ENCODE peak calls at places on chromosomes 4 and X, in four cellular contexts. Z, M, V and A are unnamed samples.

GRCh38 chrX:53022381-53022780 is 26.2 kb upstream of the GPR173 start:
- DNase-seq in Z (no peak), M (no peak), V (no peak), A (no peak)

GRCh38 chr4:20253799-20254409 is 2.2 kb downstream of the SLIT2 start:
- DNase-seq in Z (peak), M (no peak), V (peak), A (no peak)

GRCh38 chr4:139035650-139036049 is 20.1 kb downstream of the NOCT start:
- DNase-seq in Z (no peak), M (no peak), V (no peak), A (no peak)

GRCh38 chrX:41621236-41621651 is 67.5 kb upstream of the GPR34 start:
- DNase-seq in Z (peak), M (no peak), V (no peak), A (no peak)

GRCh38 chrX:75115707-75116413 is 40.2 kb downstream of the ABCB7 start:
- DNase-seq in Z (no peak), M (no peak), V (no peak), A (no peak)

GRCh38 chrX:24014388-24015018 is 12.5 kb downstream of the KLHL15 start:
- DNase-seq in Z (peak), M (no peak), V (peak), A (no peak)

GRCh38 chr4:55753856-55754255 is 65.7 kb upstream of the EXOC1L start:
- DNase-seq in Z (no peak), M (no peak), V (no peak), A (no peak)

GRCh38 chrX:19865567-19866363 is 21.6 kb downstream of the SH3KBP1 start:
- DNase-seq in Z (no peak), M (no peak), V (no peak), A (no peak)

GRCh38 chr4:186191266-186192067 is at the start of gene CYP4V2:
- DNase-seq in Z (peak), M (peak), V (peak), A (peak)
- TF ChIP-seq CTCF in Z (no peak), M (no peak), V (peak), A (peak)

DNA sequence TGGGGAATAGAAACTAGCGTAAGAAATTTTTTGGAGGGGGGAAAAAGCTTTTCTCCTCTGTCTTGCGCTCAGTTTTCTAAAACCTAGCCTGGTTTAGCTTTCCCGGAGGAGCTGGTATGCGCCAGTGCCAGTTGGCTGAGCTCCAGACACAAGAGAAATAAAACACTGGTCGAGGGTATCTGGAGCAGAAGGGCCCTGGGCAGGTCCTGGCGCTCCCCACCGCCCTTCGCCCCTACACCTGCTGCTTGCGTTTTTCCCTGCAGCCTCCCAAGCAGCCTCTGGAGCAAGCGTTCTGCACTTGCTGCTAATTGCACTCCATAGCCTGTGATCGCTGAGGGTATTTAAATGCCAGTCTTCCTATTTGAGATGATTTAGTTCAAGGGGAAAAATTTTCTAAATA is 816 bp downstream of the EREG start:
- DNase-seq in Z (peak), M (peak), V (no peak), A (no peak)
- H3K4me3 ChIP-seq in Z (peak), M (peak), V (peak), A (no peak)

DNA sequence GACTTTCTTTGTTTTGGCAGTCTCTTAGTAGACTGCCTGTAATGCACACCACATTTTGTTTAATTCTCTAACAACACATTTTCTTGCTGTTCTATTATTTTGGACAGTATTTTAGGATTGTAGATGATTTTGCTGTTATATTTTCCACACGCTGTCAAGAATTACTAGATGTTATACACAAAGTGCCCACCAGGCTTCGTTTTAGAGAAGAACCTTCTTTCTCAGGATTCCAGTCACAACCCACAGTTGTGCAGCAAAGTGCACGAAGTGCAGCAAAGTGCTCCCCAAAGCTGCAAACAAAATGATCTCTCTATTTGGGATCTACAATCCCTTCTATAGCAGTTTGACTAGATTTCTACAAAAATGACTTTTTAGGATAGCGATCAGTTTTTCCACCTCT is 2.4 kb downstream of the ZNF141 start:
- DNase-seq in Z (no peak), M (no peak), V (no peak), A (no peak)
- TF ChIP-seq CTCF in Z (no peak), M (no peak), V (peak), A (no peak)

GRCh38 chr4:16198271-16198670 is 28.0 kb downstream of the TAPT1 start:
- DNase-seq in Z (no peak), M (no peak), V (no peak), A (no peak)

GRCh38 chr4:16197842-16198241 is 28.4 kb downstream of the TAPT1 start:
- DNase-seq in Z (peak), M (no peak), V (no peak), A (no peak)

GRCh38 chr4:16199132-16199531 is 27.1 kb downstream of the TAPT1 start:
- DNase-seq in Z (peak), M (no peak), V (no peak), A (no peak)

GRCh38 chr4:16195209-16195608 is 31.1 kb downstream of the TAPT1 start:
- DNase-seq in Z (no peak), M (no peak), V (no peak), A (peak)

DNA sequence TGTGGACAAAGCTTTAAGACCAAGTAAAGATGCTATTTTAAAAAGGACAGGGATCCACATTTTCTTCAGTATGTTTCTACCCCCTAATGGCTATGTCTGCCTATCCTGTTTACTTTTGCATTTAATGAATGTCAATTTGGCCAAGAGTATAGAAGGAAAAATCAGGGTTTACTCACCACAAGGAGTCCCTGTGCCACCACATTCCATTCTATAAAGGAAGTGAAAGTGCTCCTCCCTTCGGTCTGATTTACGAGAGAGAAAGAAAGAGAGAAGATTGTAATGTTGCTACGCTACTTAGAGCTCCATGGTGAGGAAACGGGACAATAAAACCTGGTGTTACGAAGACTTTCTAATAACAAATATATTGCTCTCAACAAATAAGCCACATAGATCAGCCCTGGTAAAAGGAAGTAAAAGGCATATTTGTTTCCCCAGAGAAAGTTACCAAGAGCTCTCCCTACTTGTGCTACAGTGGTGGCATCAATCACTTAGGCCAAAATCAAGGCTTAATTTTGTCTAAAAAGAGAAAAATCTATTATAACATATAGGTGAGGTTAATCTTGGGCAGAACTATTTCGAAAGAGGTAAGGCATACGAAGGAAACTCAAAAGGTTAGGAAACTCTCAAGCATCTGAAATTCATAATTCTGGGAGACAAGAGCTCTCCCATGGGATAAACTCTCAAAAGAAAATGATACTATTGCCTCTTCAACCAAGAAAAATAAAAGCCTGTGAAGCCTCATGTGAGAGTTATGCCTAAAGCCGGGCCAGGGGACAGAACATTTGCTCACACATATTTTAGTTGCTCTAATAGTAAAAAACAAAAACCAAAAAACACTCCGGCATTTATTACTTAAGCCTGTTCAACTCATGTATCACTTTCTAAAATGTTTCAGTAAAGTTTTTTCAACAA is 29.5 kb downstream of the TAPT1 start:
- DNase-seq in Z (peak), M (no peak), V (no peak), A (peak)
- H3K4me3 ChIP-seq in Z (peak), M (no peak), V (peak), A (peak)